ENCODE peak calls at places on chromosome 5, in six cellular contexts. E, V, R, C, U and Q are unnamed samples. For H3K4me1, the result is how much of the 10 kb centered on the place peaks cover.

GRCh38 chr5:154860765-154861164 is 2.3 kb downstream of the CNOT8 start:
- DNase-seq in E (no peak), V (no peak), R (no peak), C (no peak), U (no peak), Q (no peak)

GRCh38 chr5:95327211-95327610 is 42.3 kb upstream of the MCTP1 start:
- DNase-seq in E (no peak), V (no peak), R (peak), C (no peak), U (no peak), Q (no peak)

GRCh38 chr5:159906463-159906862 is 9.8 kb upstream of the ADRA1B start:
- DNase-seq in E (no peak), V (no peak), R (no peak), C (no peak), U (no peak), Q (no peak)

GRCh38 chr5:175692235-175692995 is 34.5 kb downstream of the HRH2 start:
- DNase-seq in E (no peak), V (no peak), R (no peak), C (no peak), U (no peak), Q (no peak)

GRCh38 chr5:135031146-135031812 is 2.7 kb downstream of the PITX1 start:
- DNase-seq in E (peak), V (peak), R (no peak), C (no peak), U (no peak), Q (no peak)

GRCh38 chr5:14186132-14186830 is 43.1 kb downstream of the TRIO start:
- DNase-seq in E (no peak), V (peak), R (no peak), C (no peak), U (no peak), Q (no peak)

GRCh38 chr5:174325441-174325840 is 279.9 kb downstream of the NSG2 start:
- DNase-seq in E (no peak), V (no peak), R (no peak), C (no peak), U (no peak), Q (no peak)

GRCh38 chr5:76303917-76304316 is 99.2 kb upstream of the IQGAP2 start:
- DNase-seq in E (no peak), V (no peak), R (peak), C (no peak), U (no peak), Q (peak)

GRCh38 chr5:177535125-177535524 is 18.4 kb upstream of the DDX41 start:
- DNase-seq in E (no peak), V (no peak), R (no peak), C (no peak), U (no peak), Q (no peak)

GRCh38 chr5:30343707-30344106 is 849.8 kb upstream of the CDH6 start:
- DNase-seq in E (no peak), V (no peak), R (peak), C (no peak), U (no peak), Q (no peak)

GRCh38 chr5:138874771-138875628 is at the start of gene LRRTM2:
- DNase-seq in E (no peak), V (peak), R (peak), C (no peak), U (no peak), Q (no peak)

GRCh38 chr5:10331341-10331796 is 22.1 kb upstream of the MARCHF6 start:
- DNase-seq in E (peak), V (peak), R (no peak), C (peak), U (no peak), Q (no peak)

GRCh38 chr5:177129206-177129605 is 4.4 kb upstream of the NSD1 start:
- DNase-seq in E (no peak), V (no peak), R (no peak), C (no peak), U (no peak), Q (no peak)

GRCh38 chr5:395921-396714 is 46.9 kb upstream of the EXOC3 start:
- DNase-seq in E (no peak), V (no peak), R (no peak), C (no peak), U (peak), Q (no peak)

GRCh38 chr5:78776637-78777036 is 128.1 kb upstream of the LHFPL2 start:
- DNase-seq in E (no peak), V (no peak), R (no peak), C (no peak), U (no peak), Q (no peak)

GRCh38 chr5:14178671-14179211 is 35.6 kb downstream of the TRIO start:
- DNase-seq in E (no peak), V (peak), R (peak), C (no peak), U (no peak), Q (no peak)

GRCh38 chr5:160330212-160330611 is 17.8 kb upstream of the CCNJL start:
- DNase-seq in E (no peak), V (no peak), R (no peak), C (no peak), U (no peak), Q (no peak)

GRCh38 chr5:143106175-143106574 is 297.3 kb downstream of the NR3C1 start:
- DNase-seq in E (no peak), V (peak), R (peak), C (no peak), U (no peak), Q (no peak)

GRCh38 chr5:127112347-127112864 is 39.1 kb upstream of the C5orf63 start:
- DNase-seq in E (no peak), V (no peak), R (no peak), C (no peak), U (no peak), Q (no peak)

GRCh38 chr5:57442080-57442839 is 40.4 kb downstream of the ACTBL2 start:
- DNase-seq in E (no peak), V (peak), R (peak), C (no peak), U (no peak), Q (no peak)

GRCh38 chr5:132815454-132815853 is 2.4 kb downstream of the SOWAHA start:
- DNase-seq in E (no peak), V (peak), R (no peak), C (no peak), U (no peak), Q (no peak)

GRCh38 chr5:91025449-91025848 is 357.7 kb downstream of the ARRDC3 start:
- DNase-seq in E (no peak), V (no peak), R (no peak), C (no peak), U (no peak), Q (no peak)

GRCh38 chr5:74251106-74252032 is 389.2 kb downstream of the ENC1 start:
- DNase-seq in E (no peak), V (peak), R (peak), C (no peak), U (no peak), Q (no peak)

GRCh38 chr5:8508196-8508595 is 639.2 kb downstream of the MTRR start:
- DNase-seq in E (no peak), V (peak), R (no peak), C (no peak), U (no peak), Q (no peak)

GRCh38 chr5:25713259-25713658 is 1068.5 kb upstream of the CDH10 start:
- DNase-seq in E (no peak), V (no peak), R (no peak), C (no peak), U (no peak), Q (no peak)

GRCh38 chr5:64505769-64506566 is at the start of gene RGS7BP:
- DNase-seq in E (peak), V (peak), R (peak), C (no peak), U (no peak), Q (peak)

GRCh38 chr5:147479949-147480348 is 29.9 kb downstream of the DPYSL3 start:
- DNase-seq in E (no peak), V (peak), R (no peak), C (no peak), U (no peak), Q (no peak)

GRCh38 chr5:572398-573019 is 39.6 kb upstream of the CEP72 start:
- DNase-seq in E (no peak), V (no peak), R (no peak), C (no peak), U (no peak), Q (peak)

GRCh38 chr5:78016831-78017529 is 240.8 kb upstream of the TBCA start:
- DNase-seq in E (no peak), V (no peak), R (peak), C (no peak), U (no peak), Q (no peak)

GRCh38 chr5:78783434-78784130 is 135.0 kb upstream of the LHFPL2 start:
- DNase-seq in E (no peak), V (no peak), R (no peak), C (no peak), U (no peak), Q (no peak)

GRCh38 chr5:137199966-137200365 is 299.2 kb downstream of the SPOCK1 start:
- DNase-seq in E (no peak), V (peak), R (no peak), C (no peak), U (no peak), Q (no peak)

DNA sequence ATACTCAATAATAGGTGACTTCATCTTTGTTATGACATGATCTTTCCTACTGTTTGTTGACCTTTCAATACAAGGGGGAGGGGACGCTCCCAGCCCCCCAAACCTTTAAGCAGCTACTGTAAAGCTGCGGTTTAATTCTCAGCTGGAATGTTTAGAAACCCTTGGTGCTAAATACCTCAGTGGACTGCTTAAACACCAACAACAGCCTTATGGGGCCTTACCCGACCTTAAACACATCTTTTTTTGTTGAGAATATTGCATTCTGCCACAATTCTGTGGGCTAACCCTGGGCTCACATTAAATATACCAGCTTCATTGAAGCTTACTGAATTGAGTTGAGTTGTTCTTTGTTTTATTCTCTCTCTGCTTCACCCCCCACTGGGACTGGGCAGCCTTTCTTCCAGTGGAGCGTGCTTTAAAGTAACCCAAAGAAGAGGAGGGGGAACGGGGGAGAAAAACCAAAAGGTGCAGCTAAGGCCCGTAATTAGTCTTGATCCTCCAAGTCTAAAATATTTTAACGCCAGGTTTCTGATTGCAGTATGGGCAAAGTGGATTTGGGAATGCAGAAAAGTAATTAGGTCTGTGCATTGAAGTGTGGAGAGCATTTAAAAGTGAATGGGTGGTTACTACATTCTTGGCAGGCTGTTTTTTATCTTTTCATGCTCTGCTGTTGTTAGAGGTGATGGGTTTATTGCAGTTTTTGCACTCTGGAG is 281.3 kb downstream of the NR2F1-AS1 start:
- DNase-seq in E (no peak), V (no peak), R (peak), C (no peak), U (no peak), Q (no peak)
- H3K4me3 ChIP-seq in E (no peak), V (no peak), R (no peak), C (no peak), U (no peak), Q (no peak)

DNA sequence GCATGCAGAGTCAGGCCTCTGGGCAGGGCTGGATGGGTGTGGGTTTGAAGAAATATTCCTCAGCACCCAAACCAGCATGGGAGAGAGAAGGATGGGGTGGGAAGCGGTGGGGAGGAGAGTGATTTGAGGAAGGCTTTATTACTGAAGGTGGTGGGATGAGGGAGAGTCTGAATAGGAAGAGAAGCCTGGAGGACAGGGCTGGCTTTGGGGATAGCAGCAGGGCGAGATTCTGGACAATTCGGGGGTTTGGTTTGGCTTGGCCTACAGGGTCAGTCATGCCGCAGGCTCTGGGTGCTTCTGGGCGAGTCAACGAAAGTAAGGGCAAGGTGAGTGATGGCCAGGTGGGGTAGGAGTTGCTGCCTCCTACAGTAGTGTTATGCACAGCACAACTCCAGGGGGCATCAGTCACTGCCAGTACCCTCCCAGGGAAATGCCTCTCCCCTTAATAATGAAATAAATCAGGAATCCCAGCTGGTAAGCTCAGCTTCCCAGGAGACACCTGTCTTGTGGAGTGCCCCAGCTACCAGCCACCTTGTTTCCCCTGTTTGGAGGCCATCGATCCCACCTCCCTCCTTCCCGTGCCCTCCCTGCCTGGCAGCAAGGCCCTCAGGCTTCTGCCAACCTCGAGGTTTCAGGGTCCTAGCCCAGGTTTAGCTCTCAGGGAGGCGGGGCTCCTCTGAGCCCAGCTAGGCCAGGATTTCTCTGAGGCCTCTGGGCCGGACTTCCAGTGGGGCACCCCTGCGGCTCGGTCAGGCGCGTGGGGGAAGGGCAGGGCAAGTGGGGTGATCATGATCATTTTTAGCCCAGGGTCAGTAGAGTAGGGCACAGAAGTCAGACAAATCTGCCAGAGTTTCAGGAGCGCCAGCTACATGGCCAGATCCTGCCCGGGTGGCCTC is 741 bp upstream of the NKX2-5 start:
- DNase-seq in E (no peak), V (no peak), R (no peak), C (no peak), U (no peak), Q (no peak)
- H3K4me1 ChIP-seq in E (under half), V (under half), R (under half), C (under half), U (under half), Q (under half)

DNA sequence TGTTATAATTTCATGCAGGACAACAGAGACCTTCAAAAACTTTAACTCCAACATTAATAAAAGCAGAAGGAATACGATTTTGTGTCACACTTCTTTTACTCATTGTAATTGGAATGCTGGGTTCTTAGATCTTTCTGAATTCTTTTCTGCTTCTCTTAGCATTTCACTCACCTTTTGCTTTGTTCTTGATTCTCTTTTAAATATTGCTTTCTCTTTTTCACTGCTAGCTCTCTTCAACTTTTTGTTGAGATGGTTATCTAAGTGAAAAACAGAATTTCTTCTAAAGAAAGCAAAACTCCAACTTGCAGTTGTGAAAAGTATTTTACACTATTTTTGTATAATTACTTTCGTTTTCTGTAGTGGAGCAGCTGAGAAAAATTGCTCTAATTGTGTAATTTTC is 212.6 kb upstream of the KIF2A start:
- DNase-seq in E (no peak), V (no peak), R (no peak), C (no peak), U (no peak), Q (no peak)
- H3K4me3 ChIP-seq in E (no peak), V (no peak), R (no peak), C (no peak), U (no peak), Q (no peak)

DNA sequence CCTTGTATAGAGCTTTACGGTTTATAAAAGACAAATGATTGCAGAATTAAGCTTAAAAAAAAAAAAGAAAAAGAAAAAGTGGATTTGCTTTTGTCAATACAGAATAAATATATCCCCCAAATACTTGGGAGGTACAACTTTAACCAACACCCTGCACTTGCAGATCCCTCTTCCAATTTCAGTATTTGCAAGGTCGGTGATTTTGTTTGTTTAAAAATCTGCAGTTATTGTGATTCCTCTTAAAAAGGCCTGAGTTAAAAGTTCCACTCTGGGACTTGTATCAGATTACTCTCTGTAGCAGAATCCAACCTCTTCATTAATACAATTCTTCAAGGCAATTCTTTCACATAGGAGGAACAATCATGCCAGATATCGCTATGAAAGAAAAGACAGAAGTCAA is 400.9 kb downstream of the EBF1 start:
- DNase-seq in E (no peak), V (no peak), R (no peak), C (no peak), U (no peak), Q (no peak)
- H3K4me1 ChIP-seq in E (under half), V (under half), R (under half), C (under half), U (under half), Q (under half)

DNA sequence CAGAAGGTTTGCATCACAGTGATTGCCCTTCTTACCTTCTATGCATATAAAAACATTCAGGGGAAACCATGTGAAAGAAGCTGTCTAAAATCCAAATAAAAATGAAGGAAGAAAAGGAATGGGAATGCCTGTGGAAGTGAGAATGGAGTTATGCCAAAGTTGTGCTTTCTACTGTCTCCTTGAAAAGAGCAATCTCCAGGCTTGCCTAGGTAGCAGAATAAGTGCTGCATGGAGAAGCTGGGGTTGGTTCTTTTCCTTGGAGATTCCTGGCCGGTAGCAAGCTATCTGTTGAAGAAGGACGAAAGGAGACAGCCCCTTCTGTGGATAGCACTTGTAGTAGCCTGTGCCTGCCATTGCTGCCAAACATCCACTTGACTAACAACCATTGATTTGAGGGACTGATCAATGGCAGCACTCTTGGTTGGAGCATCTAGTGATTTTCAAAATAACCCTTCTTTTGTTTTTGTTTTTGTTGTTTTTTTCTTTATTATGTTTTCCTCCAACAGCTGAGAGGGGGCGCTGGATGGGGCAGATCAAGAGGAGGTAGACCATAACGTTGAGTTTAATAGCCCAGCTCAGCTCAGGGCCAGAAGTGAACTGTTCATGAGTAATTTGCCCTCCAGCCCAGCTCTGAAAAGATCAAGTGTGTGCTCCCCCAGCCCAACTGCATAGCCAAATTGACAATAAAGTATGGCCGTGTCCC is 1.6 kb downstream of the PLCXD3 start:
- DNase-seq in E (no peak), V (no peak), R (no peak), C (no peak), U (no peak), Q (no peak)
- H3K4me3 ChIP-seq in E (peak), V (no peak), R (no peak), C (no peak), U (peak), Q (no peak)

GRCh38 chr5:157550668-157551067 is 24.9 kb downstream of the ADAM19 start:
- DNase-seq in E (no peak), V (peak), R (no peak), C (no peak), U (no peak), Q (no peak)

GRCh38 chr5:157552650-157553049 is 22.9 kb downstream of the ADAM19 start:
- DNase-seq in E (no peak), V (no peak), R (no peak), C (no peak), U (no peak), Q (no peak)

GRCh38 chr5:157556615-157557418 is 18.8 kb downstream of the ADAM19 start:
- DNase-seq in E (no peak), V (no peak), R (no peak), C (no peak), U (no peak), Q (peak)

GRCh38 chr5:157555031-157555640 is 20.4 kb downstream of the ADAM19 start:
- DNase-seq in E (no peak), V (no peak), R (no peak), C (no peak), U (no peak), Q (no peak)

DNA sequence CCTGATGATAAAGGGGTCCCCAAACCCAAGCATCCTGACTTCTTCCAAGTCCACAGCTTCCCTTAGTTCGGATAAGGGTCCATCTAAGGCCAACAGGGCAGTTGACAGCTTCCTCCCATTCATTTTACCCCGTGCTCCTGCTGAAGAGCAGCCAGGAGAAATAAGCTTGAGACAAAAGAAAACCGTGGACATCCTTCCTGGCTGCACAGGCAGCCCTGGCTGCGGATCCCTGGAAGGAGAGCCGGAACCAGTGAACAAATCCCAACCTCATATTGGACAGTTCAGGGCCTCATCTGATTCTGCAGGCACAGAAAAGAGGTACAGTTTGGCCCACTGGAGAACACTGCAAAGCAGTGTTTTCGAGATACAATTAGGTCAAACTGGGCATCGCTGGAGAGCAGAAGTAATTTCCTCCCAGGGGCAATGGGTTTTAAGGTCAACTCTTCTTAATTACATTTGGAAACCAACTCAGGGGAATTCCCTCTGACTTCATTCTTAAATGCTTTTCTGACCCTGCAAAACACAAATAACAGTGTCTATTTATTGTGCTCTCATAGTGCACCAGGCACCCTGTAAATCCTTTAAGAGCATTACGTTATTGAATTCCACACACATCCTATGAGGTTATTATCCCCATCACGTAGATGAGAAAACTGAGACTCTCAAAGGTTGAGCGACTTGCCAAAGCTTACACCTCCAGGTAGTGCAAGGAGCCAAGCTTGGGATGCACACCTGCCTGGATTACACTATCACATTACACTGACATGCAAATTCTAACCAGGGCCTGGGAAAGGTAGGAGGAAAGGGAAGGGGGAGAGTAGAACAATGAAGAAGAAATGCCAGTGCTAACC is 21.2 kb downstream of the ADAM19 start:
- DNase-seq in E (no peak), V (no peak), R (no peak), C (no peak), U (no peak), Q (peak)
- H3K4me1 ChIP-seq in E (under half), V (under half), R (under half), C (under half), U (under half), Q (under half)